ENCODE peak calls at places on chromosomes 12 and 14, in seven cellular contexts. C is astrocyte, F is vagina, H is brain microvascular endothelial cell, K is heart left ventricle, N is OCI-LY7, R is left ventricle myocardium inferior. W is an unnamed sample.

GRCh38 chr14:50647753-50648152 is 20.4 kb downstream of the SAV1 start:
- DNase-seq in C (no peak), F (no peak), H (no peak), K (no peak), N (no peak), R (no peak), W (no peak)

GRCh38 chr14:61426048-61426447 is 104.7 kb downstream of the PRKCH start:
- DNase-seq in C (no peak), F (no peak), H (no peak), K (no peak), N (no peak), R (no peak), W (no peak)

GRCh38 chr14:101022121-101022520 is 118.6 kb upstream of the RTL1 start:
- DNase-seq in C (no peak), F (peak), H (no peak), K (no peak), N (no peak), R (no peak), W (no peak)

GRCh38 chr12:91053951-91054715 is 3.7 kb downstream of the KERA start:
- DNase-seq in C (peak), F (no peak), H (peak), K (peak), N (no peak), R (no peak), W (no peak)

GRCh38 chr12:58421990-58422389 is 480.6 kb downstream of the ATP23 start:
- DNase-seq in C (no peak), F (no peak), H (no peak), K (no peak), N (no peak), R (no peak), W (no peak)

GRCh38 chr14:20191396-20191795 is 700 bp downstream of the OR11G2 start:
- DNase-seq in C (no peak), F (no peak), H (no peak), K (no peak), N (no peak), R (no peak), W (no peak)

GRCh38 chr12:9364224-9365176 is 156.3 kb upstream of the PZP start:
- DNase-seq in C (peak), F (no peak), H (peak), K (no peak), N (peak), R (no peak), W (peak)

GRCh38 chr14:92944976-92945375 is 22.0 kb downstream of the CHGA start:
- DNase-seq in C (no peak), F (no peak), H (no peak), K (no peak), N (no peak), R (no peak), W (no peak)

GRCh38 chr12:90023207-90023870 is 314.7 kb upstream of the ATP2B1 start:
- DNase-seq in C (no peak), F (no peak), H (no peak), K (no peak), N (no peak), R (no peak), W (no peak)

GRCh38 chr14:82009993-82010392 is 476.3 kb upstream of the SEL1L start:
- DNase-seq in C (no peak), F (no peak), H (no peak), K (no peak), N (no peak), R (no peak), W (no peak)

GRCh38 chr14:92317511-92317910 is 5.5 kb upstream of the SLC24A4 start:
- DNase-seq in C (peak), F (no peak), H (peak), K (no peak), N (no peak), R (no peak), W (no peak)

GRCh38 chr12:3820122-3820521 is 53.1 kb downstream of the PARP11 start:
- DNase-seq in C (peak), F (no peak), H (peak), K (no peak), N (no peak), R (no peak), W (no peak)

GRCh38 chr14:65062096-65063075 is 39.9 kb downstream of the MAX start:
- DNase-seq in C (peak), F (no peak), H (no peak), K (no peak), N (no peak), R (no peak), W (no peak)

GRCh38 chr14:82837611-82838140 is 1304.0 kb upstream of the SEL1L start:
- DNase-seq in C (no peak), F (no peak), H (no peak), K (no peak), N (no peak), R (no peak), W (no peak)

GRCh38 chr12:116454950-116455447 is 104.2 kb upstream of the MAP1LC3B2 start:
- DNase-seq in C (peak), F (no peak), H (peak), K (no peak), N (no peak), R (no peak), W (peak)

GRCh38 chr12:93802698-93803097 is 125.5 kb downstream of the CRADD start:
- DNase-seq in C (no peak), F (no peak), H (no peak), K (no peak), N (no peak), R (no peak), W (no peak)

GRCh38 chr14:22627506-22628263 is 16.5 kb downstream of the OR6J1 start:
- DNase-seq in C (no peak), F (no peak), H (no peak), K (no peak), N (no peak), R (no peak), W (no peak)

GRCh38 chr12:28802706-28803438 is 346.2 kb upstream of the FAR2 start:
- DNase-seq in C (no peak), F (no peak), H (no peak), K (no peak), N (no peak), R (peak), W (no peak)

GRCh38 chr12:49920241-49920914 is 16.7 kb upstream of the FAIM2 start:
- DNase-seq in C (peak), F (no peak), H (peak), K (no peak), N (no peak), R (no peak), W (no peak)

DNA sequence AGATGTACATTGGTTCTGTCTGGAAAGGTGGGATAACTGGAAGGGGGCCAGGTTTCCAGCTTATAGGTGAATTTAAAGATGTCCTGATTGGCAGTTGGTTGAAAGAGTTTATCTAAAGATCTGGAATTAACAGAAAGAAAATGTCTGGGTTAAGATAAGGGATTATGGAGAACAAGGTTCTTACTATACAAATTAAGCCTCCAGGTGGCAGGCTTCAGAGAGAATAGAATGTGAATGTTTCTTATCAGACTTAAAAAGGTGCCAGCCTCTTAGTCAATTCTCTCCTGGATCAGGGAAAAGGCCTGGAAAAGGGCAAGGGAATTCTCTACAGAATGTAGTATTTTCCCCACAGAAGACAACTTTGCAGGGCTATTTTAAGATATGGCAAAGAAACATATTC is 53.1 kb downstream of the CNTN1 start:
- DNase-seq in C (no peak), F (no peak), H (no peak), K (no peak), N (peak), R (no peak), W (no peak)
- TF ChIP-seq CTCF in C (no peak), F (no peak), H (no peak), K (no peak), N (peak), R (no peak), W (no peak)

GRCh38 chr12:106645465-106646330 is 62.9 kb downstream of the RFX4 start:
- DNase-seq in C (no peak), F (no peak), H (no peak), K (no peak), N (no peak), R (no peak), W (no peak)
- H3K27ac ChIP-seq in C (no peak), F (no peak), H (no peak), K (no peak), N (no peak), R (no peak), W (no peak)

GRCh38 chr12:104602901-104603300 is 146.2 kb downstream of the CHST11 start:
- DNase-seq in C (no peak), F (no peak), H (no peak), K (no peak), N (no peak), R (no peak), W (no peak)

GRCh38 chr12:104604070-104604994 is 147.6 kb downstream of the CHST11 start:
- DNase-seq in C (peak), F (peak), H (peak), K (peak), N (peak), R (peak), W (peak)

GRCh38 chr12:104604995-104605675 is 148.4 kb downstream of the CHST11 start:
- DNase-seq in C (no peak), F (no peak), H (no peak), K (peak), N (no peak), R (no peak), W (no peak)

GRCh38 chr12:104602426-104602825 is 145.7 kb downstream of the CHST11 start:
- DNase-seq in C (no peak), F (no peak), H (no peak), K (no peak), N (peak), R (no peak), W (no peak)

DNA sequence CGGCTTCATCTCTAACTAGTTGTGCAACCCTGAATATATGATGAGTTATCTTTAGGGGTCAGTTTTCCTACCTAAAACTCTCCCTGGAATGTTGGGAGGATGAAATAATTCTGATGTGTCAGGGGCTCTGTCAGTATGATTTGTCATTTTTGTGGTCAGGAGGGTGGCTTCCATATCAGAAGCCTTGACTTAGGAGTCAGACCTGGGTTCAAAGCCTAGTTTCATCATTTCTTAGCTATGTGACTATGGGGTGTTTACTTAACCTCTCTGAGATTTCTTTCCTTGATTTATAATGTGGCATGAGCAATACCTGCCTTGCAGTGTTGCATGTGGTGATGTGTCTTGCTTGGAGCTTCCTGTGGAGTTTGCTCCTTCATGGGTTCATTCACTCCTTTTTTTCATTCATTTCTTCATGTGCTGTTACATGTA is 146.8 kb downstream of the CHST11 start:
- DNase-seq in C (peak), F (no peak), H (peak), K (no peak), N (no peak), R (no peak), W (no peak)
- TF ChIP-seq CTCF in C (no peak), F (no peak), H (no peak), K (no peak), N (no peak), R (no peak), W (no peak)

GRCh38 chr12:112977139-112977538 is 1.2 kb upstream of the OAS2 start:
- DNase-seq in C (no peak), F (peak), H (no peak), K (no peak), N (no peak), R (no peak), W (no peak)
- H3K27ac ChIP-seq in C (no peak), F (peak), H (no peak), K (no peak), N (peak), R (peak), W (no peak)

GRCh38 chr12:11577658-11578260 is 71.7 kb upstream of the ETV6 start:
- DNase-seq in C (peak), F (no peak), H (no peak), K (no peak), N (peak), R (no peak), W (no peak)
- TF ChIP-seq CTCF in C (no peak), F (no peak), H (no peak), K (no peak), N (no peak), R (no peak), W (no peak)

DNA sequence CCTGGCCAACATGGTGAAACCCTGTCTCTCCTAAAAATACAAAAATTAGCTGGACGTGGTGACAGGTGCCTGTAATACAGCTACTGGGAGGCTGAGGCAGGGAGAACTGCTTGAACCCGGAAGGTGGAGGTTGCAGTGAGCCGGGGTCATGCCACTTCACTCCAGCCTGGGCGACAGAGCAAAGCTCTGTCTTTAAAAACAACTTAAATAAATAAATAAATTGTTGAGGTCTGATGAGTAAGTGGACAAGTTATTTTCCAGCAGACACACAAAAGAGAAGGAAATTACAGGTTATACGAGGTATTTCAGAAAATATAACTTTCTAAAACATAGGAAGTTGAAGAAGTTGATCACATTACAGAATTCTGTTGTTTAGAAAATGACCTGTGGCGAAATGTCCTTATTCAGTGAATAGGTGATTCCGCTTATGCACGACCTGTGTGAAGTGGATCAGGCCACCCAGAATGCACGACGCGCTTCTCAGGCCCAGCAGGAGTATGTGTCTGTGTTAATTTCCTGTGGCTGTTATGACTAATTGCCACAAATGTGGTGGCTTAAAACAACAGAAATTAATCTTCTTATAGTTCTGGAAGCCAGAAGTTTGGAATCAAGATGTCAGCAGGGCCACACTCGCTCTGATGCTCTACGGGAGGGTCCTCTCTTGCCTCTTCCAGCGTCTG is 38.0 kb downstream of the P2RX7 start:
- DNase-seq in C (peak), F (no peak), H (peak), K (no peak), N (no peak), R (no peak), W (no peak)
- H3K27ac ChIP-seq in C (no peak), F (no peak), H (peak), K (no peak), N (no peak), R (no peak), W (no peak)

GRCh38 chr14:31420319-31421081 is at the start of gene HEATR5A:
- DNase-seq in C (peak), F (peak), H (peak), K (peak), N (peak), R (peak), W (peak)
- TF ChIP-seq CTCF in C (no peak), F (no peak), H (peak), K (peak), N (peak), R (peak), W (peak)

W was measured in AG04450.